ENCODE peak calls at places on chromosomes 16 and 17, in four cellular contexts. One of them, this sample, is unnamed.
A peak's percentile ranks its signal among the peaks of the same experiment; 100 is the strongest.

GRCh38 chr16:30096862-30097563 is 1.0 kb upstream of the YPEL3 start:
- DNase-seq in fibroblast of pulmonary artery: no peak
- DNase-seq in iPS DF 19.7: no peak
- DNase-seq in activated naive CD8-positive, alpha-beta T cell treated with anti-CD3 and anti-CD28 coated beads for 36 hours: no peak
- DNase-seq in this sample: no peak

GRCh38 chr17:14428640-14429029 is 127.8 kb downstream of the HS3ST3B1 start:
- DNase-seq in activated naive CD8-positive, alpha-beta T cell treated with anti-CD3 and anti-CD28 coated beads for 36 hours: peak; percentile 29
- DNase-seq in iPS DF 19.7: no peak
- DNase-seq in fibroblast of pulmonary artery: no peak
- DNase-seq in this sample: no peak

GRCh38 chr17:49915670-49916069 is 53.3 kb upstream of the DLX4 start:
- DNase-seq in activated naive CD8-positive, alpha-beta T cell treated with anti-CD3 and anti-CD28 coated beads for 36 hours: no peak
- DNase-seq in fibroblast of pulmonary artery: no peak
- DNase-seq in iPS DF 19.7: no peak
- DNase-seq in this sample: no peak

GRCh38 chr17:50182783-50183438 is 17.1 kb downstream of the SGCA start:
- DNase-seq in activated naive CD8-positive, alpha-beta T cell treated with anti-CD3 and anti-CD28 coated beads for 36 hours: no peak
- DNase-seq in fibroblast of pulmonary artery: no peak
- DNase-seq in iPS DF 19.7: no peak
- DNase-seq in this sample: no peak

GRCh38 chr16:84055366-84055765 is 12.8 kb upstream of the SLC38A8 start:
- DNase-seq in activated naive CD8-positive, alpha-beta T cell treated with anti-CD3 and anti-CD28 coated beads for 36 hours: no peak
- DNase-seq in iPS DF 19.7: no peak
- DNase-seq in fibroblast of pulmonary artery: no peak
- DNase-seq in this sample: no peak

GRCh38 chr16:55508941-55509920 is at the start of gene LPCAT2:
- DNase-seq in fibroblast of pulmonary artery: peak; percentile 91
- DNase-seq in iPS DF 19.7: peak; percentile 64
- DNase-seq in activated naive CD8-positive, alpha-beta T cell treated with anti-CD3 and anti-CD28 coated beads for 36 hours: peak; percentile 46
- DNase-seq in this sample: peak; percentile 71

GRCh38 chr16:515175-515962 is 12.1 kb upstream of the CAPN15 start:
- DNase-seq in fibroblast of pulmonary artery: no peak
- DNase-seq in iPS DF 19.7: no peak
- DNase-seq in activated naive CD8-positive, alpha-beta T cell treated with anti-CD3 and anti-CD28 coated beads for 36 hours: no peak
- DNase-seq in this sample: no peak

GRCh38 chr16:23788653-23789052 is 33.8 kb downstream of the CHP2 start:
- DNase-seq in fibroblast of pulmonary artery: no peak
- DNase-seq in activated naive CD8-positive, alpha-beta T cell treated with anti-CD3 and anti-CD28 coated beads for 36 hours: no peak
- DNase-seq in iPS DF 19.7: no peak
- DNase-seq in this sample: no peak

GRCh38 chr17:13843862-13844640 is 225.3 kb upstream of the COX10 start:
- DNase-seq in iPS DF 19.7: no peak
- DNase-seq in activated naive CD8-positive, alpha-beta T cell treated with anti-CD3 and anti-CD28 coated beads for 36 hours: no peak
- DNase-seq in fibroblast of pulmonary artery: peak; percentile 49
- DNase-seq in this sample: no peak

GRCh38 chr16:3751878-3752277 is 34.6 kb upstream of the TRAP1 start:
- DNase-seq in activated naive CD8-positive, alpha-beta T cell treated with anti-CD3 and anti-CD28 coated beads for 36 hours: no peak
- DNase-seq in iPS DF 19.7: no peak
- DNase-seq in fibroblast of pulmonary artery: no peak
- DNase-seq in this sample: no peak

GRCh38 chr16:68564367-68564985 is 25.4 kb downstream of the ZFP90 start:
- DNase-seq in iPS DF 19.7: no peak
- DNase-seq in activated naive CD8-positive, alpha-beta T cell treated with anti-CD3 and anti-CD28 coated beads for 36 hours: no peak
- DNase-seq in fibroblast of pulmonary artery: peak; percentile 14
- DNase-seq in this sample: no peak

GRCh38 chr17:40582328-40582901 is 17.1 kb upstream of the CCR7 start:
- DNase-seq in activated naive CD8-positive, alpha-beta T cell treated with anti-CD3 and anti-CD28 coated beads for 36 hours: peak; percentile 71
- DNase-seq in fibroblast of pulmonary artery: peak; percentile 29
- DNase-seq in iPS DF 19.7: no peak
- DNase-seq in this sample: no peak

GRCh38 chr17:7626307-7626706 is 1.3 kb downstream of the SAT2 start:
- DNase-seq in fibroblast of pulmonary artery: no peak
- DNase-seq in iPS DF 19.7: no peak
- DNase-seq in activated naive CD8-positive, alpha-beta T cell treated with anti-CD3 and anti-CD28 coated beads for 36 hours: no peak
- DNase-seq in this sample: no peak

GRCh38 chr16:2827481-2827790 is 2.7 kb upstream of the ZG16B start:
- DNase-seq in fibroblast of pulmonary artery: no peak
- DNase-seq in iPS DF 19.7: no peak
- DNase-seq in activated naive CD8-positive, alpha-beta T cell treated with anti-CD3 and anti-CD28 coated beads for 36 hours: no peak
- DNase-seq in this sample: no peak

GRCh38 chr16:88390760-88391496 is 8.2 kb downstream of the ZNF469 start:
- DNase-seq in activated naive CD8-positive, alpha-beta T cell treated with anti-CD3 and anti-CD28 coated beads for 36 hours: no peak
- DNase-seq in iPS DF 19.7: no peak
- DNase-seq in fibroblast of pulmonary artery: no peak
- DNase-seq in this sample: no peak

GRCh38 chr17:77666480-77666879 is 292.0 kb upstream of the TNRC6C start:
- DNase-seq in iPS DF 19.7: no peak
- DNase-seq in activated naive CD8-positive, alpha-beta T cell treated with anti-CD3 and anti-CD28 coated beads for 36 hours: no peak
- DNase-seq in fibroblast of pulmonary artery: no peak
- DNase-seq in this sample: no peak

GRCh38 chr17:15257316-15257925 is 7.7 kb downstream of the PMP22 start:
- DNase-seq in activated naive CD8-positive, alpha-beta T cell treated with anti-CD3 and anti-CD28 coated beads for 36 hours: peak; percentile 69
- DNase-seq in fibroblast of pulmonary artery: peak; percentile 78
- DNase-seq in iPS DF 19.7: no peak
- DNase-seq in this sample: peak; percentile 59

GRCh38 chr17:11559601-11560000 is 38.7 kb upstream of the DNAH9 start:
- DNase-seq in iPS DF 19.7: no peak
- DNase-seq in activated naive CD8-positive, alpha-beta T cell treated with anti-CD3 and anti-CD28 coated beads for 36 hours: no peak
- DNase-seq in fibroblast of pulmonary artery: no peak
- DNase-seq in this sample: no peak

GRCh38 chr17:31211352-31212012 is 85.6 kb downstream of the OMG start:
- DNase-seq in activated naive CD8-positive, alpha-beta T cell treated with anti-CD3 and anti-CD28 coated beads for 36 hours: no peak
- DNase-seq in iPS DF 19.7: no peak
- DNase-seq in fibroblast of pulmonary artery: peak; percentile 12
- DNase-seq in this sample: no peak

GRCh38 chr17:77196251-77196650 is 55.5 kb downstream of the SEC14L1 start:
- DNase-seq in fibroblast of pulmonary artery: no peak
- DNase-seq in iPS DF 19.7: no peak
- DNase-seq in activated naive CD8-positive, alpha-beta T cell treated with anti-CD3 and anti-CD28 coated beads for 36 hours: no peak
- DNase-seq in this sample: no peak